ENCODE peak calls at places on chromosomes 12 and 14, in seven cellular contexts. O is stimulated activated naive B cell treated with anti-CD40 and anti-IgM and Interleukin-4, amounts not matched to agents 10 μg/mL and 1 μg/mL and 100 μg/mL, for 72 hours; D is substantia nigra; H is heart left ventricle; C is head of caudate nucleus; Q is GM23338; Z is RWPE1. G is an unnamed sample.

GRCh38 chr12:131536337-131536736 is 174.6 kb upstream of the SFSWAP start:
- DNase-seq in D (no peak), Q (no peak), H (no peak), C (no peak), O (no peak), Z (no peak), G (no peak)

GRCh38 chr14:104224516-104225281 is 86.3 kb downstream of the KIF26A start:
- DNase-seq in Z (no peak), C (peak), H (no peak), O (no peak), D (no peak), Q (peak), G (peak)

GRCh38 chr12:72433298-72433697 is 161.1 kb downstream of the TRHDE start:
- DNase-seq in C (no peak), H (no peak), Q (no peak), D (no peak), O (no peak), Z (no peak), G (no peak)

GRCh38 chr14:99542566-99542965 is 61.4 kb downstream of the CCNK start:
- DNase-seq in O (no peak), C (no peak), Z (no peak), D (no peak), H (no peak), Q (no peak), G (no peak)

GRCh38 chr12:107967170-107967569 is 161.9 kb upstream of the WSCD2 start:
- DNase-seq in O (no peak), H (no peak), Q (no peak), C (no peak), Z (no peak), D (no peak), G (peak)

GRCh38 chr14:58716706-58717105 is 78.9 kb downstream of the DACT1 start:
- DNase-seq in O (no peak), C (no peak), Q (no peak), H (no peak), D (no peak), Z (no peak), G (no peak)

GRCh38 chr14:62443796-62444195 is 601.5 kb downstream of the KCNH5 start:
- DNase-seq in H (no peak), O (no peak), Z (peak), D (no peak), C (no peak), Q (no peak), G (peak)

GRCh38 chr12:124396544-124397398 is 101.9 kb downstream of the RFLNA start:
- DNase-seq in O (no peak), H (peak), Z (no peak), Q (no peak), D (no peak), C (no peak), G (no peak)

GRCh38 chr14:74829238-74829637 is 46.7 kb downstream of the PROX2 start:
- DNase-seq in H (no peak), D (no peak), Q (no peak), O (no peak), Z (no peak), C (no peak), G (no peak)

GRCh38 chr14:81211844-81212243 is 8.9 kb downstream of the GTF2A1 start:
- DNase-seq in H (peak), D (no peak), Q (peak), O (no peak), C (peak), Z (no peak), G (peak)

GRCh38 chr12:65184176-65184857 is 14.9 kb downstream of the LEMD3 start:
- DNase-seq in Z (no peak), C (no peak), D (no peak), O (no peak), Q (no peak), H (no peak), G (no peak)

GRCh38 chr14:105146181-105146975 is 22.2 kb downstream of the JAG2 start:
- DNase-seq in Q (no peak), C (no peak), D (no peak), H (peak), O (no peak), Z (no peak), G (no peak)

GRCh38 chr14:55271572-55272414 is 572 bp downstream of the FBXO34 start:
- DNase-seq in Q (peak), C (peak), O (peak), D (peak), Z (peak), H (peak), G (peak)

GRCh38 chr12:64864319-64864718 is 39.9 kb downstream of the TBC1D30 start:
- DNase-seq in C (no peak), H (no peak), Q (peak), O (no peak), Z (no peak), D (no peak), G (no peak)

GRCh38 chr12:120529641-120530314 is 820 bp upstream of the COQ5 start:
- DNase-seq in H (no peak), O (no peak), Z (peak), D (no peak), C (no peak), Q (peak), G (peak)

GRCh38 chr14:102873546-102874061 is 48.9 kb upstream of the AMN start:
- DNase-seq in O (no peak), D (no peak), H (no peak), Z (no peak), C (no peak), Q (no peak), G (no peak)

GRCh38 chr12:33828326-33828725 is 194.0 kb upstream of the ALG10 start:
- DNase-seq in C (no peak), H (no peak), Z (no peak), D (no peak), Q (no peak), O (no peak), G (no peak)

GRCh38 chr14:68405959-68406358 is 386.9 kb downstream of the ZFP36L1 start:
- DNase-seq in H (no peak), Q (no peak), C (no peak), Z (no peak), D (no peak), O (no peak), G (no peak)